ENCODE peak calls at places on chromosomes 6 and 20, in eight cellular contexts. R is keratinocyte; Q is H9; T is Caco-2; N is mammary epithelial cell; H is naive thymus-derived CD4-positive, alpha-beta T cell; P is aorta; C is sigmoid colon. S is an unnamed sample. For H3K4me1, the result is how much of the 10 kb centered on the place peaks cover.

GRCh38 chr6:69622230-69622629 is 174.6 kb downstream of the LMBRD1 start:
- DNase-seq in R (no peak), Q (no peak), T (no peak), N (no peak), H (no peak), P (no peak), C (no peak), S (no peak)

GRCh38 chr6:149864578-149865535 is 698 bp upstream of the LRP11 start:
- DNase-seq in R (no peak), Q (no peak), T (peak), N (peak), H (no peak), P (no peak), C (peak), S (no peak)

GRCh38 chr20:11847827-11848226 is 69.9 kb upstream of the BTBD3 start:
- DNase-seq in R (no peak), Q (no peak), T (no peak), N (no peak), H (no peak), P (no peak), C (no peak), S (no peak)

GRCh38 chr20:53706511-53707031 is 112.9 kb upstream of the ZNF217 start:
- DNase-seq in R (no peak), Q (no peak), T (no peak), N (no peak), H (no peak), P (no peak), C (no peak), S (no peak)

GRCh38 chr6:116371384-116372209 is 850 bp downstream of the DSE start:
- DNase-seq in R (no peak), Q (peak), T (peak), N (peak), H (peak), P (peak), C (peak), S (peak)

GRCh38 chr6:3294921-3295871 is 36.4 kb downstream of the PSMG4 start:
- DNase-seq in R (no peak), Q (no peak), T (peak), N (no peak), H (no peak), P (no peak), C (peak), S (no peak)

GRCh38 chr6:137910424-137910834 is 43.4 kb downstream of the TNFAIP3 start:
- DNase-seq in R (no peak), Q (no peak), T (no peak), N (no peak), H (no peak), P (peak), C (no peak), S (no peak)

GRCh38 chr6:23587582-23587981 is 538.4 kb upstream of the NRSN1 start:
- DNase-seq in R (no peak), Q (no peak), T (no peak), N (no peak), H (no peak), P (no peak), C (no peak), S (no peak)

GRCh38 chr6:158674342-158674969 is 24.6 kb downstream of the SYTL3 start:
- DNase-seq in R (no peak), Q (no peak), T (no peak), N (no peak), H (no peak), P (no peak), C (no peak), S (no peak)

GRCh38 chr6:14930366-14930989 is 315.4 kb upstream of the JARID2 start:
- DNase-seq in R (no peak), Q (no peak), T (no peak), N (peak), H (no peak), P (no peak), C (no peak), S (no peak)

GRCh38 chr6:170202416-170203135 is 88.3 kb downstream of the DLL1 start:
- DNase-seq in R (no peak), Q (no peak), T (no peak), N (no peak), H (no peak), P (no peak), C (no peak), S (peak)

GRCh38 chr20:6008254-6008653 is 45.6 kb downstream of the LRRN4 start:
- DNase-seq in R (peak), Q (no peak), T (peak), N (peak), H (no peak), P (peak), C (peak), S (peak)

GRCh38 chr20:34549291-34549928 is 9.1 kb upstream of the MAP1LC3A start:
- DNase-seq in R (no peak), Q (peak), T (peak), N (peak), H (no peak), P (no peak), C (no peak), S (peak)

GRCh38 chr20:25259358-25259757 is 11.5 kb downstream of the PYGB start:
- DNase-seq in R (no peak), Q (peak), T (no peak), N (no peak), H (no peak), P (no peak), C (peak), S (no peak)

GRCh38 chr6:2938632-2939083 is 32.7 kb downstream of the SERPINB6 start:
- DNase-seq in R (no peak), Q (no peak), T (no peak), N (peak), H (no peak), P (no peak), C (no peak), S (no peak)

GRCh38 chr6:84263557-84263956 is 36.1 kb upstream of the CEP162 start:
- DNase-seq in R (no peak), Q (peak), T (peak), N (peak), H (no peak), P (no peak), C (no peak), S (no peak)

GRCh38 chr6:104607501-104607900 is 252.2 kb downstream of the HACE1 start:
- DNase-seq in R (no peak), Q (no peak), T (no peak), N (no peak), H (no peak), P (no peak), C (no peak), S (no peak)

GRCh38 chr6:36920546-36920945 is 34.0 kb upstream of the PI16 start:
- DNase-seq in R (no peak), Q (no peak), T (no peak), N (no peak), H (no peak), P (no peak), C (peak), S (no peak)
- H3K4me1 ChIP-seq in R (under half), Q (under half), T (under half), N (under half), H (under half), P (under half), C (under half), S (under half)

GRCh38 chr6:39814236-39814635 is 22.1 kb downstream of the DAAM2 start:
- DNase-seq in R (no peak), Q (no peak), T (no peak), N (no peak), H (no peak), P (no peak), C (no peak), S (no peak)

GRCh38 chr6:39812853-39813533 is 20.8 kb downstream of the DAAM2 start:
- DNase-seq in R (no peak), Q (no peak), T (no peak), N (no peak), H (no peak), P (no peak), C (no peak), S (no peak)

GRCh38 chr6:39815356-39815755 is 23.2 kb downstream of the DAAM2 start:
- DNase-seq in R (no peak), Q (no peak), T (no peak), N (no peak), H (no peak), P (no peak), C (no peak), S (no peak)

GRCh38 chr6:39811835-39812345 is 19.7 kb downstream of the DAAM2 start:
- DNase-seq in R (no peak), Q (no peak), T (no peak), N (no peak), H (no peak), P (no peak), C (no peak), S (no peak)

GRCh38 chr6:39812496-39812852 is 20.3 kb downstream of the DAAM2 start:
- DNase-seq in R (no peak), Q (no peak), T (no peak), N (no peak), H (no peak), P (no peak), C (no peak), S (no peak)
- H3K4me1 ChIP-seq in R (under half), Q (under half), T (under half), N (under half), H (under half), P (under half), C (under half), S (under half)

DNA sequence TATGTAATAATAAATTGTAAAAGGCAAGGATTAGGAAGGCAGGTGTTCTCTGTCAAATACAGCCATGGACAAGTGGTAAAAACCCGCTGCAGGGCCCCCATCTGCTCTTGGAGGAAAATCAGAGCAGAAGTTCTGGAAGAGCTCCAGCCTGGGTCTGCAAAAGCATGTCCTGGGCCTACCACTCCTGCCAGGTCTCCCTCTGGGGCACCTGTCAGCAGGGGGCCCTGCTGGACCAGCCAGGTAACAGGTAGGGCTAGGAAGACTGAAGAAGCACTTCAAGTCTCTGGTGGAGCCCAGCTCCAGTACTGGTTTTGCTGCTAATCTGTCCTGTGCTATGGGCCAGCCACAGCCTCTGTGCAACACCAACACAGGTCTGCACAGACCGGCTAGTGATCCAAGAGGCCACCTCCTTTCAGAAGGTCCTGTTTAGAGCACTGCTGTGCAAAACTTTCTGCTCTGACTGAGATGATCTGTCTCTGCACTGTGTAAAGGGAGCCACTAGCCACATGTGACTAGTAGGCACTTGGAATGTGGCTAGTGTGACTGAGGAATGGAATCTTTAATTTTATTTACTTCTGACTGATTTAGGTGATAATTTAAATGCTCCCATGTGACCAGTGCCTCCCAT is 30.2 kb downstream of the RRBP1 start:
- DNase-seq in R (no peak), Q (no peak), T (peak), N (no peak), H (no peak), P (no peak), C (peak), S (no peak)
- H3K4me1 ChIP-seq in R (under half), Q (under half), T (under half), N (under half), H (under half), P (under half), C (half or more), S (under half)

GRCh38 chr20:31594558-31595379 is 10.3 kb upstream of the ID1 start:
- DNase-seq in R (no peak), Q (peak), T (no peak), N (no peak), H (no peak), P (no peak), C (no peak), S (no peak)
- H3K4me1 ChIP-seq in R (under half), Q (under half), T (under half), N (under half), H (under half), P (under half), C (under half), S (under half)

DNA sequence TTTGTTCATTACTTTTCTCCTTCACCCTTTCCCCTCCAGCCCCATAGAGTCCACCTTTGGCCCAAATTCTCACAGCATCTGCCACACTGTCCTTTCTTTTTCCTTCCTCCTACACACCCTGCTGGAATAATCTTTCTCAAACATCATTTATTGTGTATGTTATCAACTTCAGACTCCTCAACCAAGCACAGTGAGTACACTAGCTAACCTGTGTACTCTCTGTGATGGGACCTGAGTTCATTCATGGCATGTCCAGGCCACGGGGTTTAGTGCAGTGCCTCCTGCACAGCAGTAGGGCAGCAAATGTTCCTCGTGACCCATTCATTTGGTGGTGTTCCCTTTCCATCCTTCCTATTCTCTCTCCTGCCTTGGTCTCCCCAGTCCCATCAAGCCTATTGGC is 7.1 kb upstream of the ARMC12 start:
- DNase-seq in R (no peak), Q (no peak), T (peak), N (no peak), H (no peak), P (no peak), C (no peak), S (no peak)
- H3K4me1 ChIP-seq in R (half or more), Q (under half), T (under half), N (half or more), H (half or more), P (under half), C (half or more), S (half or more)

GRCh38 chr6:53342210-53342609 is 6.5 kb downstream of the ELOVL5 start:
- DNase-seq in R (no peak), Q (no peak), T (no peak), N (no peak), H (no peak), P (no peak), C (no peak), S (no peak)
- H3K4me1 ChIP-seq in R (under half), Q (under half), T (under half), N (under half), H (under half), P (under half), C (under half), S (under half)

S was measured in lung.